ENCODE peak calls at places on chromosomes 2 and 18, in ten cellular contexts. S is lower leg skin, Z is left ventricle myocardium inferior, O is bronchial epithelial cell, K is foreskin fibroblast, B is Peyer's patch, W is WERI-Rb-1, T is lung, F is HCT116, J is adrenal gland. E is an unnamed sample.
A peak's percentile ranks its signal among the peaks of the same experiment; 100 is the strongest.

GRCh38 chr18:8478166-8478967 is 130.9 kb upstream of the RAB12 start:
- DNase-seq in Z (peak; percentile 44), F (peak; percentile 33), O (peak; percentile 48), J (peak; percentile 54), T (peak; percentile 65), S (no peak), B (peak; percentile 72), W (peak; percentile 81), K (peak; percentile 69), E (peak; percentile 9)

GRCh38 chr2:222572761-222573174 is 83.1 kb downstream of the FARSB start:
- DNase-seq in B (no peak), F (no peak), Z (no peak), O (peak; percentile 38), W (no peak), J (peak; percentile 65), T (no peak), K (peak; percentile 63), S (no peak), E (no peak)

GRCh38 chr2:197838036-197838435 is 33.6 kb downstream of the PLCL1 start:
- DNase-seq in S (no peak), W (no peak), Z (no peak), K (peak; percentile 69), B (no peak), T (no peak), J (no peak), F (no peak), O (no peak), E (no peak)

GRCh38 chr2:208407667-208408066 is 1.1 kb downstream of the PTH2R start:
- DNase-seq in K (peak; percentile 36), W (peak; percentile 48), F (no peak), B (no peak), J (no peak), T (no peak), O (peak; percentile 20), Z (no peak), S (no peak), E (no peak)

GRCh38 chr18:45793295-45793965 is 32.0 kb upstream of the SIGLEC15 start:
- DNase-seq in T (no peak), B (no peak), W (no peak), Z (no peak), J (peak; percentile 72), O (peak; percentile 100), K (peak; percentile 98), F (peak; percentile 75), S (peak; percentile 55), E (no peak)

GRCh38 chr2:176947754-176948153 is 264.8 kb upstream of the HNRNPA3 start:
- DNase-seq in T (no peak), O (no peak), B (no peak), K (no peak), Z (no peak), W (no peak), J (no peak), F (no peak), S (no peak), E (no peak)

GRCh38 chr2:224479826-224480225 is 77.9 kb upstream of the FAM124B start:
- DNase-seq in K (no peak), S (no peak), T (no peak), O (no peak), F (no peak), B (no peak), Z (no peak), J (no peak), W (no peak), E (no peak)

GRCh38 chr2:196544906-196545433 is 94.5 kb upstream of the CCDC150 start:
- DNase-seq in Z (no peak), B (no peak), W (no peak), S (no peak), J (no peak), K (no peak), O (no peak), F (no peak), T (no peak), E (no peak)

GRCh38 chr2:112216158-112216557 is 38.7 kb downstream of the ZC3H8 start:
- DNase-seq in B (no peak), T (no peak), O (peak; percentile 33), S (no peak), W (no peak), Z (no peak), F (no peak), J (no peak), K (peak; percentile 21), E (no peak)

GRCh38 chr2:227035678-227036077 is 128.3 kb downstream of the COL4A4 start:
- DNase-seq in T (no peak), K (no peak), J (no peak), F (no peak), Z (no peak), S (no peak), B (no peak), O (no peak), W (no peak), E (no peak)

GRCh38 chr2:152475982-152476381 is 141.0 kb downstream of the FMNL2 start:
- DNase-seq in Z (no peak), O (no peak), K (peak; percentile 50), S (no peak), B (no peak), F (no peak), W (no peak), T (no peak), J (no peak), E (no peak)

GRCh38 chr18:54805571-54806334 is 22.5 kb upstream of the RAB27B start:
- DNase-seq in Z (no peak), J (peak; percentile 37), B (no peak), W (no peak), O (peak; percentile 76), T (no peak), S (no peak), K (peak; percentile 90), F (no peak), E (peak; percentile 25)

GRCh38 chr2:101958071-101958470 is 33.7 kb upstream of the IL1R2 start:
- DNase-seq in O (peak; percentile 95), T (no peak), F (no peak), J (no peak), S (no peak), W (no peak), K (peak; percentile 71), B (no peak), Z (no peak), E (no peak)

GRCh38 chr2:234135750-234136221 is 85.3 kb downstream of the SPP2 start:
- DNase-seq in O (peak; percentile 62), T (peak; percentile 55), B (peak; percentile 63), F (peak; percentile 73), Z (peak; percentile 29), W (peak; percentile 81), K (peak; percentile 85), J (peak; percentile 65), S (peak; percentile 51), E (peak; percentile 56)
- TF ChIP-seq CTCF in O (peak; percentile 84), T (peak; percentile 79), B (peak; percentile 83), F (peak; percentile 91), Z (peak; percentile 82), W (peak; percentile 79), K (peak; percentile 77), J (peak; percentile 85), S (no peak), E (peak; percentile 80)

DNA sequence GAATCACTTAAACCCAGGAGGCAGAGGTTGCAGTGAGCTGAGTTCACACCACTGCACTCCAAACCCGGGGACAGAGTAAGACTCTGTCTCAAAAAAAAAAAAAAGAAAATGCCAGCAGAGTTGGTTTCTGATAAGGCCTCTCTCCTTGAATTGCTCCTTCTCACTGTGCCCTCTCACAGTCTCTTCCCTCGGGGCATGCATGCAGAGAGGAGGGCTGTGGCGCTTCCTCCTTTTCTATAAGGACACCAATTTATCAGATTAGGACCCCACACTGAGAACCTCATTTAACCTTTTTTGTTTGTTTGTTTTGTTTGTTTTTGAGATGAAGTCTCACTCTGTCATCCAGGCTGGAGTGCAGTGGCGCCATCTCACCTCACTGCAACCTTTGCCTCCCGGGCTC is 110.5 kb downstream of the ZFP36L2 start:
- DNase-seq in W (no peak), J (no peak), F (no peak), B (peak; percentile 10), K (no peak), S (no peak), O (no peak), T (no peak), Z (no peak), E (no peak)
- H3K4me3 ChIP-seq in W (no peak overlapping the region), J (no peak overlapping the region), F (no peak overlapping the region), B (no peak overlapping the region), K (no peak overlapping the region), S (no peak overlapping the region), O (no peak overlapping the region), T (no peak overlapping the region), Z (no peak overlapping the region), E (no peak overlapping the region)

GRCh38 chr2:28613181-28613580 is 117.3 kb downstream of the PLB1 start:
- DNase-seq in Z (no peak), T (no peak), B (no peak), S (no peak), O (peak; percentile 35), W (no peak), K (no peak), F (no peak), J (no peak), E (no peak)

GRCh38 chr2:28612131-28612812 is 116.4 kb downstream of the PLB1 start:
- DNase-seq in S (no peak), Z (no peak), W (no peak), B (no peak), F (no peak), T (no peak), O (peak; percentile 46), J (no peak), K (no peak), E (no peak)

GRCh38 chr2:28608061-28608828 is 112.4 kb downstream of the PLB1 start:
- DNase-seq in B (no peak), S (no peak), T (no peak), K (no peak), J (no peak), O (no peak), Z (peak; percentile 45), F (no peak), W (peak; percentile 45), E (no peak)

GRCh38 chr2:28608829-28609400 is 113.1 kb downstream of the PLB1 start:
- DNase-seq in B (no peak), K (no peak), F (no peak), T (no peak), Z (no peak), S (no peak), J (no peak), O (no peak), W (no peak), E (no peak)

GRCh38 chr2:28610583-28611201 is 114.8 kb downstream of the PLB1 start:
- DNase-seq in F (peak; percentile 86), K (peak; percentile 88), J (peak; percentile 92), W (no peak), Z (no peak), S (peak; percentile 66), T (no peak), B (no peak), O (peak; percentile 99), E (peak; percentile 90)
- TF ChIP-seq CTCF in F (no peak), K (no peak), J (no peak), W (no peak), Z (no peak), S (no peak), T (no peak), B (no peak), O (no peak), E (no peak)

DNA sequence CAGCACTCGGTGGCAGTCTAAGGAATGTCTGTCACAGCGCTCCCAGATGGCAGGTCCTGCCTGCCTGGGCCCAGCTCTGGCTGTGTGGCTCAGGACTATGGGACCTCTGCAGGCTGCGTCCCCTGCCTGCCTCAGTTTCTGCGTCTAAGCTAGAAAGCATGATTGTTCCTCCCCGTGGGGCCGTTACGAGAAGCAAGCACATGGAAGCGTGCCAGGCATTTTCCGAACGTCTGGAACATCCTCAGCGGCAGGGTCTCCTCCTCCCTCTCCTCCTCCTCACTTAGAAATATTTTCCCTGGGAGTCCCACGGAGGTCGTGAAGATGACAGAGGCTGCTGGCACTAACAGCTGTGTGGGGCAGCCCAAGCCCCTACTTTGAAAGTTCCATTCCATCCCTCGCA is 43.3 kb downstream of the LRRFIP1 start:
- DNase-seq in K (peak; percentile 36), O (no peak), W (no peak), F (no peak), Z (no peak), B (no peak), S (no peak), T (no peak), J (no peak), E (no peak)
- H3K4me3 ChIP-seq in K (no peak overlapping the region), O (no peak overlapping the region), W (no peak overlapping the region), F (no peak overlapping the region), Z (peak overlapping the region; percentile 12), B (no peak overlapping the region), S (no peak overlapping the region), T (no peak overlapping the region), J (no peak overlapping the region), E (peak overlapping the region; percentile 20)

E was measured in HFF-Myc.